ENCODE peak calls at places on chromosomes 3 and 15, in ten cellular contexts. M is colonic mucosa, H is psoas muscle, I is choroid plexus epithelial cell, Z is GM10248, C is epithelial cell of esophagus, E is fibroblast of lung, R is dorsolateral prefrontal cortex, L is H9, V is body of pancreas. T is an unnamed sample.

GRCh38 chr3:45269952-45270351 is 43.9 kb upstream of the TMEM158 start:
- DNase-seq in I (peak), L (no peak), M (no peak), V (no peak), C (no peak), E (peak), Z (no peak), R (no peak), H (no peak), T (no peak)

GRCh38 chr3:138426211-138426610 is 8.2 kb upstream of the ESYT3 start:
- DNase-seq in C (peak), E (peak), I (peak), L (no peak), V (no peak), R (no peak), Z (no peak), M (no peak), H (no peak), T (no peak)

GRCh38 chr15:62269504-62269903 is 104.4 kb upstream of the C2CD4B start:
- DNase-seq in L (no peak), I (peak), H (no peak), E (no peak), V (no peak), Z (no peak), R (no peak), M (no peak), C (peak), T (no peak)

GRCh38 chr3:56144792-56145191 is 323.5 kb downstream of the ERC2 start:
- DNase-seq in I (no peak), L (no peak), V (no peak), M (no peak), E (no peak), R (no peak), H (no peak), C (no peak), Z (no peak), T (no peak)

GRCh38 chr15:56491110-56491722 is 26.3 kb upstream of the MNS1 start:
- DNase-seq in M (peak), Z (peak), I (peak), L (peak), V (peak), H (no peak), E (peak), C (peak), R (peak), T (peak)

GRCh38 chr3:30779686-30780287 is 114.7 kb downstream of the GADL1 start:
- DNase-seq in H (no peak), L (peak), I (peak), V (no peak), E (no peak), M (peak), Z (peak), R (no peak), C (peak), T (peak)

GRCh38 chr3:16658933-16659793 is 53.9 kb upstream of the DAZL start:
- DNase-seq in M (no peak), C (no peak), R (no peak), I (peak), V (no peak), Z (no peak), H (no peak), E (no peak), L (no peak), T (no peak)

GRCh38 chr3:59559721-59560514 is 510.1 kb upstream of the CFAP20DC start:
- DNase-seq in M (no peak), C (peak), L (no peak), Z (no peak), R (no peak), V (no peak), E (peak), H (no peak), I (peak), T (peak)

GRCh38 chr3:56923546-56924224 is 121.9 kb upstream of the ARHGEF3 start:
- DNase-seq in L (no peak), H (no peak), C (peak), M (peak), R (no peak), Z (no peak), V (peak), E (peak), I (peak), T (peak)

GRCh38 chr15:87045741-87046140 is 966.1 kb downstream of the AGBL1 start:
- DNase-seq in I (no peak), Z (no peak), R (no peak), E (peak), V (no peak), C (peak), M (no peak), H (no peak), L (no peak), T (no peak)

GRCh38 chr3:129845956-129846355 is 47.6 kb downstream of the TMCC1 start:
- DNase-seq in L (no peak), Z (no peak), M (no peak), E (no peak), I (no peak), H (no peak), C (peak), R (no peak), V (no peak), T (peak)

GRCh38 chr3:1092771-1093170 is at the start of gene CNTN6:
- DNase-seq in I (peak), C (no peak), Z (no peak), V (no peak), R (peak), M (no peak), H (no peak), E (peak), L (no peak), T (no peak)

GRCh38 chr3:100891033-100891432 is 102.2 kb downstream of the ABI3BP start:
- DNase-seq in M (no peak), V (no peak), Z (no peak), L (no peak), R (no peak), E (peak), H (no peak), C (peak), I (peak), T (peak)

GRCh38 chr3:47475570-47476329 is at the start of gene SCAP:
- DNase-seq in M (peak), H (peak), L (peak), I (peak), C (peak), V (peak), Z (peak), E (peak), R (peak), T (peak)
- TF ChIP-seq CTCF in M (peak), H (peak), L (peak), I (peak), C (peak), V (peak), Z (peak), E (peak), R (peak), T (peak)

GRCh38 chr3:180804871-180805430 is 107.5 kb upstream of the FXR1 start:
- DNase-seq in C (peak), I (peak), V (no peak), E (peak), H (no peak), R (no peak), Z (no peak), L (peak), M (no peak), T (peak)

DNA sequence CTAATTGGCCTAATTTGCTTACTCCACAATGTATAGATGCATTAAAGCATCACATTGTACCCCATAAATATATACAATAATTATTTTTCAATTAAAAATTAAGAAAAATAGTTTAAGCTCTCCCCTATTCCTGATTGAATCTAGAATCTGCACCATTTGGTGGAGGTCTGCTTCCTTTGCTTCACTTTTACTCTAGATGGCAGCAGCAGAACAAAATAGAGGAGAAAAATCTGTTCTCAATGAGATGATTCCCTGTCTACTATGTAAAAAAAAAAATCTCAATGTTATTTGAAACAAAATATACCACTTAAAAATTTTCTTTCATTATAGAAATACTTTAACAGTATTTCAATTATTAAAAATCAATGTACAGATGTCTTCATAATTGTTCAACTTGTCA is 109.6 kb upstream of the FXR1 start:
- DNase-seq in R (no peak), C (peak), E (peak), Z (no peak), I (peak), V (no peak), L (no peak), H (no peak), M (no peak), T (peak)
- TF ChIP-seq CTCF in R (peak), C (peak), E (peak), Z (peak), I (peak), V (peak), L (peak), H (peak), M (no peak), T (peak)

DNA sequence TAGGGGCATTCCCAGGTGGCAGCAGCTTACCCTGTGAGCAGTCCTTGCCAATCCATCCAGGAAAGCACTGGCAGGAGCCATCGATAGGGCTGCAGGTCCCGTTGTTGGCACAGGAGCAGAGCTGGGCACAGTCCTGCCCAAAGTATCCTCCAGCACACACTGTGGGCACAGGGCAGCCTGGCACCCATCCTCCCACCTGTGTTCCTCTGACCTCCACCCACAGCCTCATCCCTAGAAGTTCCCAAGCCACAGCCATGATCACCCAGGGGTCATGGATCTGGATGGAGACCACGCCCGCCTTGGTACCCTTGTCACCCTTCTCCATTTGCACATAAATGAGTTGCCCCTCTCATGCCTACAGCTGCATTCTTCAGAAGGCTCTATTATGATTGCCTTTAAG is 48.6 kb downstream of the RAB11A start:
- DNase-seq in I (no peak), M (no peak), Z (no peak), V (no peak), E (no peak), C (no peak), L (no peak), R (no peak), H (no peak), T (no peak)
- TF ChIP-seq CTCF in I (no peak), M (no peak), Z (no peak), V (no peak), E (no peak), C (no peak), L (no peak), R (no peak), H (no peak), T (no peak)

DNA sequence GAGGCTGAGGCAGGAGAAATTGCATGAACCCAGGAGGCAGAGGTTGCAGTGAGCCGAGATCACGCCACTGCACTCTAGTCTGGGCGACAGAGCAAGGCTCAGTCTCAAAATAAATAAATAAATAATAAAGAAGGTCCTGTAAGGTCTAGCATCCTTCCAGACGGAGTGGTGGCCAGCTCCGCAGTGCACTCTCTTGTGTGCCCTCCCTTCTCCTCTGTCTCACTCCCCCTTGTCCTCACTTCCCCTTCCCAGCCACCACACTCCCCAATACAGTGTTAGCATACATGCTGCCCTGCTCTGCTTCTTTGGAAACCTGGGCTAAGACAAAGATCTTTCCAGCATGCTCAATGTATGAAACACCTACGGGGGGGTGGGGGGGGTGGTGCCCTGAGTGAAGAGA is 3.4 kb upstream of the CLN6 start:
- DNase-seq in Z (no peak), H (peak), L (no peak), I (no peak), R (no peak), C (no peak), V (no peak), E (no peak), M (no peak), T (no peak)
- TF ChIP-seq CTCF in Z (no peak), H (no peak), L (no peak), I (no peak), R (no peak), C (no peak), V (no peak), E (no peak), M (no peak), T (no peak)

DNA sequence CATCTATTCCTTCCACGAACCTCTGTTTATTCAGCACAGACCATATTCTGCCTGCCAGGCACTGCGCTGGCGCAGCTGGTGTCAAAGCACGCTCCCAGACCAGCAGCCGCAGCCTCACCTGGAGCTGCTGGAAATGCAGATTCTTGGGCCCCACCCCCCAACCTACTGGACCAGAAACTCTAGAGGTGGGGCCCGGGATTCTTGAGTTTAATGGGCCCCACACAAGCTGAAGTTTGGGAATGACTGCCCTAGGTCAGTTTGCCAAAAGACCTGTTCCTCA is 7.0 kb downstream of the CHST13 start:
- DNase-seq in C (no peak), E (no peak), M (no peak), V (no peak), I (no peak), Z (no peak), H (peak), R (no peak), L (no peak), T (no peak)
- TF ChIP-seq CTCF in C (no peak), E (no peak), M (no peak), V (no peak), I (no peak), Z (no peak), H (no peak), R (no peak), L (no peak), T (no peak)

GRCh38 chr3:52108302-52109232 is 45.7 kb downstream of the POC1A start:
- DNase-seq in I (peak), H (peak), C (no peak), M (no peak), V (no peak), L (peak), R (peak), E (no peak), Z (no peak), T (no peak)
- TF ChIP-seq CTCF in I (peak), H (peak), C (no peak), M (no peak), V (no peak), L (no peak), R (no peak), E (no peak), Z (no peak), T (no peak)

DNA sequence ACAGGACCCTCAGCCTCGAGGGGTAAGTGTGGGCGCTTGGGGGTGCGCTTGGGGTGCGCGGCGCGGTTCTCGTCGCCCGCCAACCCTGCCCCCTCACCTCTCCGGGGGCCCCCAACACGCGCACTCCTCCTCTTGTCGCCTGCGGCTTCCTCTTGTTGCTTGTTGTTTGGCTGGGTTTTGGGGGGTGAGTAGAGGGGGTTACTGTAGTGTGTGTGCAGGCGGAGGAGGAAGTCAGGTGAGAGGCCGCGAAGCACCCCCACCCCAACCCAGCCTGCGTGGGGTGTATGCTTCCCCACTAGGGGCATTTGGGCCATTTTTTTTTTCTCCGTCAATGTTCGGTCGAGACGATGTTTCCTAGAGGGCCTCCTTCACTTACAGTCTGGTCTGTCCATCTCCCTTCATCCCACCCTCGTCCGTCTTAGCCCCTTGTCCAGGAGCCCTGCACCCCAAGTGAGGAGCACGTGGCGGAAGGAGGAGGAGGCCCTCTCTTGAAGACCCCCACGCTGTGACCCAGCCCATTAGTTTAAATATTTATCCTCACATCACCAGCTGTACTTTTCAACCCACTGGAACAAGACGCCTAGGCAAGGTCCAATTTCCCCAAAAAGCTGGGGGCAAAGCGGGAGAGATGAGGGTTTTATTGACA is 20.4 kb upstream of the SATB1 start:
- DNase-seq in H (no peak), E (no peak), C (no peak), I (no peak), R (no peak), V (peak), M (peak), L (no peak), Z (no peak), T (no peak)
- TF ChIP-seq CTCF in H (no peak), E (no peak), C (no peak), I (no peak), R (no peak), V (no peak), M (no peak), L (no peak), Z (no peak), T (no peak)

DNA sequence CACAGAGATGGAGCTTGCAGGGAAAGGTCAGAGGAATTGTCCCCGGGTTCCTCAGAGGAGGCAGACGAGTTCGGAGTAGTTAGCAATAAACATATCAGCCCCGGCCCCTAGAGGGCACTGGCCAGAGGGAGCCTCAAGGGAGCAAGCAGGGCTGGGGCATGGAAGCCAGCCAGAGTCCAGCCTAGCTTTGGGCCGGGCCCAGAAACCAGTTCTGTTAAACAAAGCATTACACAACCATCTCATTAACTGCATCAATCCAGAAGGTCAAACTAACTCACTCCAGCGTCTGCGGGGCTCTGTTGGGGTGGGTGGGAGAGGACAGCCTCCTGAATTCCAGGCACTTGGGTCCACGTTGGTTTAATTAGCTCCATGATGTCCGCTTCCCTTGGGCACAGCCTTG is 41.0 kb upstream of the IREB2 start:
- DNase-seq in H (peak), I (peak), Z (no peak), R (peak), C (no peak), E (no peak), L (peak), M (peak), V (peak), T (no peak)
- TF ChIP-seq CTCF in H (peak), I (peak), Z (peak), R (no peak), C (peak), E (peak), L (peak), M (peak), V (peak), T (no peak)

GRCh38 chr3:5787863-5788488 is 600.5 kb downstream of the EDEM1 start:
- DNase-seq in I (no peak), C (no peak), L (peak), R (peak), H (no peak), Z (no peak), E (peak), V (peak), M (peak), T (peak)
- TF ChIP-seq CTCF in I (no peak), C (no peak), L (peak), R (peak), H (no peak), Z (peak), E (no peak), V (no peak), M (no peak), T (peak)

GRCh38 chr3:4270726-4271125 is 32.4 kb upstream of the SETMAR start:
- DNase-seq in E (no peak), Z (no peak), I (no peak), C (no peak), R (no peak), L (no peak), M (no peak), V (no peak), H (no peak), T (no peak)

DNA sequence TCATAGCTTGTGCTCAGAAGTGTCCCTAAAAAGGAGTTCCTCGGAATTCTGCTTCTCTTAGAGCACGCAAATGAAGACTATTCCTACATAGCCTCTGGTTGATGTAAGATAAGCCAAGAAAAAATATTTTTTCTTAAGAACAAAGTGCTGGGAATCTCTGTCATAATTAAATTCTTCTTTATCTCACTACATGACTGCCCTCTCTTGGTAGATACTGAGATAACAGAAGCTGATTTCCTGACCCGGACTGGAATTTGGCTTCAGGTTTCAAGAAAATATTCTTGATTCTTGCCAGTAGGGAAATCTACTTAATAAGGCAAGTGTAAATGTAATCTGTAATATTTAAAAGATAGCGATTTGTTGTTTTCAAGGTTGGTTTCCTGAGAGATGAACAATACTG is 31.3 kb upstream of the SETMAR start:
- DNase-seq in C (peak), I (peak), M (no peak), V (no peak), R (no peak), Z (peak), E (peak), L (no peak), H (no peak), T (peak)
- TF ChIP-seq CTCF in C (peak), I (peak), M (peak), V (peak), R (peak), Z (peak), E (peak), L (peak), H (peak), T (peak)

T was measured in MCF 10A.